ENCODE peak calls at places on chromosomes 4 and X, in five cellular contexts. A, Y, M, G and C are unnamed samples.

GRCh38 chr4:140053185-140053584 is 100.8 kb downstream of the MAML3 start:
- DNase-seq in A (no peak), Y (no peak), M (no peak), G (no peak), C (no peak)

GRCh38 chr4:38560340-38560739 is 103.7 kb upstream of the KLF3 start:
- DNase-seq in A (no peak), Y (no peak), M (no peak), G (peak), C (no peak)

GRCh38 chrX:41518841-41519220 is 71.7 kb downstream of the NYX start:
- DNase-seq in A (no peak), Y (no peak), M (no peak), G (no peak), C (no peak)

GRCh38 chrX:130321550-130321949 is 18.2 kb upstream of the SLC25A14 start:
- DNase-seq in A (no peak), Y (no peak), M (no peak), G (no peak), C (no peak)

GRCh38 chr4:109576462-109576861 is 16.4 kb downstream of the MCUB start:
- DNase-seq in A (no peak), Y (no peak), M (no peak), G (no peak), C (no peak)

GRCh38 chr4:28391877-28392276 is 1531.2 kb downstream of the STIM2 start:
- DNase-seq in A (no peak), Y (no peak), M (no peak), G (no peak), C (no peak)

GRCh38 chr4:139171878-139172691 is 4.9 kb downstream of the ELF2 start:
- DNase-seq in A (no peak), Y (no peak), M (peak), G (no peak), C (no peak)

GRCh38 chr4:59848457-59848856 is 1351.7 kb upstream of the ADGRL3 start:
- DNase-seq in A (no peak), Y (no peak), M (no peak), G (no peak), C (no peak)

GRCh38 chr4:110196206-110196870 is 2.1 kb downstream of the ELOVL6 start:
- DNase-seq in A (no peak), Y (peak), M (peak), G (peak), C (peak)

GRCh38 chrX:19554786-19555185 is 39.5 kb upstream of the MAP3K15 start:
- DNase-seq in A (peak), Y (no peak), M (no peak), G (no peak), C (no peak)

GRCh38 chrX:39729834-39730670 is 367.7 kb downstream of the BCOR start:
- DNase-seq in A (no peak), Y (no peak), M (peak), G (peak), C (no peak)

GRCh38 chr4:41038304-41038703 is 176.0 kb downstream of the APBB2 start:
- DNase-seq in A (no peak), Y (no peak), M (no peak), G (no peak), C (no peak)

GRCh38 chr4:150561338-150561737 is 20.6 kb upstream of the MAB21L2 start:
- DNase-seq in A (no peak), Y (no peak), M (no peak), G (no peak), C (no peak)

GRCh38 chrX:46573331-46573895 is at the start of gene CHST7:
- DNase-seq in A (no peak), Y (peak), M (peak), G (peak), C (peak)

GRCh38 chr4:73704314-73705055 is 35.9 kb upstream of the CXCL8 start:
- DNase-seq in A (no peak), Y (no peak), M (no peak), G (peak), C (peak)

GRCh38 chrX:49264460-49264859 is at the start of gene FOXP3:
- DNase-seq in A (no peak), Y (no peak), M (no peak), G (no peak), C (no peak)

GRCh38 chr4:89273741-89274141 is 33.9 kb downstream of the GPRIN3 start:
- DNase-seq in A (no peak), Y (no peak), M (no peak), G (no peak), C (no peak)

GRCh38 chrX:48022740-48023139 is 16.0 kb downstream of the SPACA5 start:
- DNase-seq in A (no peak), Y (no peak), M (no peak), G (no peak), C (no peak)

GRCh38 chr4:122285285-122285684 is 93.5 kb upstream of the ADAD1 start:
- DNase-seq in A (no peak), Y (no peak), M (peak), G (no peak), C (no peak)